ENCODE peak calls at places on chromosomes 2 and 18, in nine cellular contexts. I is NB4; L is uterus; J is NAMALWA; N is posterior cingulate gyrus; T is ecto neural progenitor cell; U is NCI-H2081; E is activated naive CD4-positive, alpha-beta T cell treated with anti-CD3 and anti-CD28 coated beads, Interleukin-2, amount 10 ng/mL, durations not matched to agents 7 days and 5 days; G is PC-3. O is an unnamed sample.

GRCh38 chr2:234405472-234405871 is 91.4 kb downstream of the ARL4C start:
- DNase-seq in N (no peak), J (no peak), G (no peak), T (no peak), E (no peak), L (no peak), I (no peak), U (no peak), O (no peak)

GRCh38 chr2:201218780-201219179 is 35.8 kb downstream of the CASP10 start:
- DNase-seq in U (no peak), E (no peak), N (no peak), I (no peak), L (no peak), G (peak), J (no peak), T (no peak), O (no peak)

GRCh38 chr2:11389551-11390528 is 45.4 kb upstream of the ROCK2 start:
- DNase-seq in U (no peak), G (peak), T (no peak), L (no peak), J (no peak), E (no peak), N (peak), I (no peak), O (no peak)

GRCh38 chr2:44051948-44052347 is 56.2 kb upstream of the LRPPRC start:
- DNase-seq in N (no peak), I (no peak), T (peak), U (peak), J (no peak), E (no peak), G (no peak), L (no peak), O (no peak)

GRCh38 chr2:46179037-46179621 is 118.1 kb upstream of the EPAS1 start:
- DNase-seq in J (peak), G (peak), L (peak), U (no peak), T (no peak), I (peak), N (no peak), E (peak), O (peak)

GRCh38 chr18:57772387-57772799 is 30.7 kb downstream of the ATP8B1 start:
- DNase-seq in N (no peak), U (no peak), J (no peak), G (peak), I (no peak), E (no peak), T (no peak), L (no peak), O (peak)

GRCh38 chr2:226524381-226524843 is 275.2 kb downstream of the IRS1 start:
- DNase-seq in E (no peak), J (no peak), I (peak), T (no peak), G (no peak), U (no peak), N (no peak), L (peak), O (peak)

GRCh38 chr2:224668123-224668909 is 47.8 kb downstream of the CCDC195 start:
- DNase-seq in G (no peak), I (no peak), J (no peak), L (no peak), E (no peak), N (no peak), T (no peak), U (peak), O (no peak)

GRCh38 chr2:184599054-184599874 is 935 bp downstream of the ZNF804A start:
- DNase-seq in G (no peak), E (no peak), T (no peak), J (no peak), I (peak), N (no peak), L (no peak), U (peak), O (peak)

GRCh38 chr2:121191191-121192170 is 93.5 kb downstream of the TFCP2L1 start:
- DNase-seq in T (no peak), E (peak), G (no peak), J (no peak), L (no peak), U (no peak), I (peak), N (peak), O (no peak)

GRCh38 chr18:48007955-48008701 is 77.7 kb upstream of the SMAD2 start:
- DNase-seq in I (peak), N (no peak), T (peak), E (peak), L (peak), J (no peak), U (peak), G (peak), O (peak)

GRCh38 chr2:219571311-219572236 is at the start of gene OBSL1:
- DNase-seq in J (no peak), I (peak), E (no peak), N (peak), L (peak), T (peak), U (peak), G (peak), O (peak)

GRCh38 chr18:29840101-29840500 is 1202.4 kb downstream of the DSC3 start:
- DNase-seq in E (no peak), J (no peak), G (peak), I (no peak), U (no peak), N (no peak), L (no peak), T (no peak), O (no peak)

GRCh38 chr2:215607790-215608189 is 171.9 kb upstream of the FN1 start:
- DNase-seq in G (no peak), L (no peak), N (no peak), T (no peak), I (no peak), J (no peak), E (no peak), U (no peak), O (no peak)

GRCh38 chr18:22564036-22564435 is 146.3 kb upstream of the CTAGE1 start:
- DNase-seq in I (no peak), E (no peak), N (no peak), U (no peak), G (no peak), T (no peak), L (no peak), J (no peak), O (no peak)

GRCh38 chr2:228699888-228700287 is 518.4 kb upstream of the SPHKAP start:
- DNase-seq in J (no peak), L (no peak), E (no peak), T (no peak), N (no peak), U (no peak), I (no peak), G (peak), O (no peak)

GRCh38 chr2:108907822-108908716 is 81.0 kb downstream of the EDAR start:
- DNase-seq in T (no peak), E (no peak), G (no peak), L (no peak), J (no peak), N (peak), I (no peak), U (no peak), O (no peak)

O was measured in A673.